ENCODE peak calls at places on chromosomes 1 and 21, in six cellular contexts. X, H, R, O, P and N are unnamed samples. For H3K36me3, the result is how much of the 10 kb centered on the place peaks cover.

GRCh38 chr1:8378981-8379470 is 61.1 kb downstream of the SLC45A1 start:
- DNase-seq in X (no peak), H (peak), R (no peak), O (no peak), P (no peak), N (no peak)

GRCh38 chr21:44871576-44872265 is 1.8 kb downstream of the PTTG1IP start:
- DNase-seq in X (peak), H (peak), R (peak), O (no peak), P (no peak), N (peak)

GRCh38 chr1:21586222-21586621 is 77.0 kb downstream of the ALPL start:
- DNase-seq in X (no peak), H (no peak), R (no peak), O (no peak), P (no peak), N (no peak)

GRCh38 chr21:39374046-39374445 is 25.2 kb upstream of the HMGN1 start:
- DNase-seq in X (no peak), H (no peak), R (no peak), O (no peak), P (no peak), N (no peak)

GRCh38 chr1:183073320-183073719 is 50.1 kb downstream of the LAMC1 start:
- DNase-seq in X (no peak), H (no peak), R (no peak), O (no peak), P (no peak), N (no peak)

GRCh38 chr1:27435566-27436203 is 43.3 kb downstream of the GPR3 start:
- DNase-seq in X (no peak), H (no peak), R (no peak), O (no peak), P (no peak), N (no peak)

GRCh38 chr21:17514124-17514481 is 1.3 kb downstream of the CXADR start:
- DNase-seq in X (peak), H (no peak), R (peak), O (no peak), P (no peak), N (no peak)

GRCh38 chr1:60503216-60503615 is 429.6 kb upstream of the C1orf87 start:
- DNase-seq in X (no peak), H (no peak), R (no peak), O (no peak), P (no peak), N (no peak)

GRCh38 chr1:223811634-223812101 is 34.1 kb downstream of the TP53BP2 start:
- DNase-seq in X (peak), H (no peak), R (no peak), O (no peak), P (peak), N (no peak)

GRCh38 chr21:43697758-43698643 is 20.9 kb upstream of the PDXK start:
- DNase-seq in X (no peak), H (no peak), R (no peak), O (no peak), P (no peak), N (no peak)

GRCh38 chr1:179251675-179252074 is 22.2 kb upstream of the ABL2 start:
- DNase-seq in X (peak), H (no peak), R (peak), O (no peak), P (no peak), N (no peak)

DNA sequence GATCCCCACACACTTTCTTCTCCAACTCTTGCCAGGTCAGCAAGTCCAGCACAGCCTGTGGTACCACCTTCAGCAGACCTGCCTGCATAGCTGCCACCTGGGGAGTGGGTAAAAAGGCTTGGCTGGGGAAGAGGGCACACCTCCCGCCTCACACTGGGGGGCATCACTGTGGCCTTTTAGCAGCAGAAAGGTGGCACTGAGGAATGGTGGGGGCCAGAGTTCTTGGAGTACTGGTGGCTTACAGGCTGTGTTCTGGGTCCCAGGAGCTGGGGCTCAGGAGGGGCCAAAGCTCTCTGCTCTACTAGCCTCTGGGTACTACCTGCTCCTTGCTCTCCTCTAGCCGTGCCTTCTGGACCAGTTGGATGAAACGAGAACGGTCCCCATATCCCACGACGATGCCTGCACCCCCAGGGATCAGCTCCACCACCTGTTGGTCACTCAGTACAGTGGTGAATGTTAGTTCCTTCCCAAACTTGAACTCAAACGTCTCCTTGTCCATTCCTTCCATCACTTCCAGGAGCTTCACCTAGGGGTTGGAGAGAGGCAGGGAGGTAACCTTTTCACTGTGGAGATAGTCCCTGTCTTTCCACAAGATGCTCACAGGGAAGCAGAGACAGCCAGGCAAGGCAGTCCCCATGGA is 6.7 kb downstream of the HECTD3 start:
- DNase-seq in X (no peak), H (no peak), R (no peak), O (no peak), P (no peak), N (no peak)
- H3K36me3 ChIP-seq in X (under half), H (half or more), R (under half), O (half or more), P (under half), N (half or more)

GRCh38 chr1:184827600-184828368 is 73.1 kb upstream of the EDEM3 start:
- DNase-seq in X (no peak), H (no peak), R (no peak), O (no peak), P (no peak), N (no peak)

GRCh38 chr1:184826001-184826400 is 71.3 kb upstream of the EDEM3 start:
- DNase-seq in X (no peak), H (no peak), R (no peak), O (no peak), P (no peak), N (no peak)

GRCh38 chr1:184825571-184825970 is 70.9 kb upstream of the EDEM3 start:
- DNase-seq in X (no peak), H (no peak), R (no peak), O (no peak), P (no peak), N (no peak)

GRCh38 chr1:184824716-184825323 is 70.2 kb upstream of the EDEM3 start:
- DNase-seq in X (no peak), H (no peak), R (no peak), O (no peak), P (no peak), N (no peak)

GRCh38 chr1:184828369-184828717 is 73.7 kb upstream of the EDEM3 start:
- DNase-seq in X (no peak), H (no peak), R (no peak), O (no peak), P (no peak), N (no peak)
- H3K36me3 ChIP-seq in X (under half), H (under half), R (under half), O (under half), P (under half), N (under half)

DNA sequence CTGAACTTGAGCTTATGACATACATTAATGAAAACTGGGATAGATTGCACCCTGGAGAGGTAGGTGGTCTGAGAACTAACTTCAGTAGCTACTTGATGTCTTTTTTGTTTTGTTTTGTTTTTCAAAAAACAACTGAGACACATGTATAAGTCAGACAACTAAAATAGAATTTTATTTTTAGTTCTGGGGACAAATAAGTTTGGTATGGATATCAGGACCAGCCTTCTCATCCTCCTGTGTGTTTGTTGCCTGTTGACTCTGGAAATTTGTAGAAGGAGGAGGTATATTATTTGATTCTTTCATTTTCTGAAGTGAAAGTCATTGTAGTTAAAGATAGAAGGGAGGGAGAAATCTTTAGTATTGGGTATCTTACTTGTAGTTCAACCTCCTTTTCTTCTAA is 41.5 kb downstream of the MTF2 start:
- DNase-seq in X (no peak), H (no peak), R (no peak), O (no peak), P (no peak), N (no peak)
- H3K36me3 ChIP-seq in X (under half), H (under half), R (under half), O (under half), P (under half), N (under half)

DNA sequence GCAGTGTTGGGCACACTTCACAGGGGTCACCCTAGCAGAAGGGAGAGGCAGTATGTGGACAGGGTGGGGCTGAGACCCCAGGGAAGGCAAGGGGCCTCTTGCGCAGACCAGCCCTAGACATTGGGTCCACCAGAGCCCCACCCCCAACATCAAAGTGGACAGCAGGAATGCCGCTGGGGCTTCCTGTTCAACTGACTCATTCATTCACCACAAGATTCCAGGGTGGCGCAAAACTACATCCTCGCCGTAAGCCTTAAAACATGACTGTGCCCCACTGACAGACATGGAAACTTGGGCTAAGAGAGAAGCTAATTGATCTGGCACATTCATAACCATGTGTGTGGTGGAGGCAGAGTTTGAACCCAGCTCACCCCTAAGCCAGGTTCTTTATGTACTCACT is 14.0 kb downstream of the COL16A1 start:
- DNase-seq in X (peak), H (no peak), R (no peak), O (no peak), P (peak), N (no peak)
- H3K36me3 ChIP-seq in X (under half), H (under half), R (under half), O (under half), P (under half), N (under half)

GRCh38 chr1:43451701-43452532 is 1.8 kb downstream of the HYI start:
- DNase-seq in X (no peak), H (no peak), R (no peak), O (no peak), P (no peak), N (no peak)

GRCh38 chr1:43452789-43453441 is 816 bp downstream of the HYI start:
- DNase-seq in X (peak), H (peak), R (peak), O (no peak), P (no peak), N (no peak)

GRCh38 chr1:43455205-43455889 is 1.6 kb upstream of the HYI start:
- DNase-seq in X (no peak), H (no peak), R (no peak), O (no peak), P (no peak), N (peak)

GRCh38 chr1:43454270-43455011 is 710 bp upstream of the HYI start:
- DNase-seq in X (peak), H (peak), R (peak), O (peak), P (peak), N (peak)

DNA sequence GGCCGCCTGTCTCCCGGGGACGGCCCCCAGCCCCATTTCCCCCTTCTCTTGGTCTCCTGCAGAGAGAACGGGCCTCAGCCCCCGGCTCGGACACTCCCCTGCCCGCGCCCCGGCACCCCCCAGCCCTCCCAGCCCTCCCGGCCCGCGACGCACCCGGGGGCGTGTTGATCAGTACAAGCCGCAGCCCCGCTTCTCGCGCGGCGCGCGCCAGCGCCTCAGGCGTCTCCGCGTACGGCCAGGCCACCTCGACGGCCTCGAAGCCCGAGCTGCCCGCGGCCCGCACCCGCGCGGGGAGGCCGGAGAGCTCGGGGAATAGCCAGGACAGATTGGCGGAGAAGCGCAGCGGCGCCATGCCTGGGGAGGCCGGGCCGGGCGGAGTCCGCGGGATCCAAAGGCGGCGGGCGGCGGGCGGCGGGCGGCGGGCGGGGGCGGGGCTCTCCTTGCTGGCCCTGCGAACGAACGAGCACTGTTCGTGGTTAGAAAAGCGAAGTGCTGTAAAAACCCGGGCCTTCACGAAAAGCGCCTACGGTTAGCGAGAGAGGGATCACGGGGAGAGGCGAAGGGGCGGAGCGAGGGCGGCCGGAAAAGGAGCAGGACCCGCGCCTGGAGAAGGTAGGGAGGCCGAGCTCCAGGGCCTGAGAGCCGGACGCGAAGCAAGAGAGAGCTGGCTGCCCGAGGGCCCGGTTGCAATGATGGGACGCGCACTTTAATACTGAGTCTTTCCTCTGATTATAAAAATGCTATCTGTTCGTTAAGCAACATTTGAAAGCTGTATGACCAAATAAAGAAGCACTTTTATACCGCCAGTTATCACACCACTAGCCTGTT is at the start of gene HYI:
- DNase-seq in X (peak), H (peak), R (peak), O (peak), P (peak), N (peak)
- H3K36me3 ChIP-seq in X (under half), H (under half), R (under half), O (under half), P (under half), N (under half)

GRCh38 chr1:43359696-43360095 is 915 bp downstream of the CDC20 start:
- DNase-seq in X (no peak), H (no peak), R (no peak), O (no peak), P (no peak), N (no peak)

GRCh38 chr1:43360616-43361015 is 1.8 kb downstream of the CDC20 start:
- DNase-seq in X (no peak), H (no peak), R (no peak), O (no peak), P (no peak), N (no peak)

GRCh38 chr1:43357251-43357650 is 1.5 kb upstream of the CDC20 start:
- DNase-seq in X (no peak), H (no peak), R (no peak), O (no peak), P (no peak), N (no peak)

GRCh38 chr1:43358121-43358745 is 548 bp upstream of the CDC20 start:
- DNase-seq in X (peak), H (peak), R (no peak), O (no peak), P (peak), N (no peak)

DNA sequence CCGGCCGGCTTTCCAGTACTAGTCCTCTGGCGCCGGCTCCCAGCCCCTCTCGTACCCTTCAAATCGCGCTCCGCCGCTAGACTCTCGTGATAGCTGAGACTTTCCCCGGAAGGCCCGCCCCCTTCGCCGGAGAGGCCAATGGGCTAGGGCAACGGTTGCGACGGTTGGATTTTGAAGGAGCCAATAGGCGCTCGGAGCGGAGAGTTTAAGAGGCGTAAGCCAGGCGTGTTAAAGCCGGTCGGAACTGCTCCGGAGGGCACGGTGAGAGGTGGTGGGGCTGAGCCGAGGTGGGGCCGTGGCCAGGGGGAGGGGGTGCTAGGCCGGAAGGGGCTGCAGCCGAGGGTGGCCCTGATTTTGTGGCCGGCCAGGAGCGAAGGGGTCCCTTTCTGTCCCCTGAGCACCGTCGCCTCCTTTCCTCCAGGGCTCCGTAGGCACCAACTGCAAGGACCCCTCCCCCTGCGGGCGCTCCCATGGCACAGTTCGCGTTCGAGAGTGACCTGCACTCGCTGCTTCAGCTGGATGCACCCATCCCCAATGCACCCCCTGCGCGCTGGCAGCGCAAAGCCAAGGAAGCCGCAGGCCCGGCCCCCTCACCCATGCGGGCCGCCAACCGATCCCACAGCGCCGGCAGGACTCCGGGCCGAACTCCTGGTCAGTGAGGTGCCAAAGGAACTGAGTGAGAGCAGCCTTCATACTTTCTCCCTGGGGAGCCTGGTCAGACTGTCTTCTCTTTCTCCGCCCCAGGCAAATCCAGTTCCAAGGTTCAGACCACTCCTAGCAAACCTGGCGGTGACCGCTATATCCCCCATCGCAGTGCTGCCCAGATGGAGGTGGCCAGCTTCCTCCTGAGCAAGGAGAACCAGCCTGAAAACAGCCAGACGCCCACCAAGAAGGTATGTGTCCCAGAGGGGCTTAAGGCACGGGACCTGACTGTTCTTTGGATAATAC is at the start of gene CDC20:
- DNase-seq in X (peak), H (peak), R (peak), O (peak), P (peak), N (peak)
- H3K36me3 ChIP-seq in X (under half), H (under half), R (under half), O (under half), P (under half), N (under half)

GRCh38 chr1:19189270-19189669 is 20.8 kb downstream of the UBR4 start:
- DNase-seq in X (no peak), H (no peak), R (no peak), O (no peak), P (no peak), N (no peak)
- H3K36me3 ChIP-seq in X (under half), H (half or more), R (under half), O (half or more), P (half or more), N (half or more)

GRCh38 chr1:201984446-201984845 is 2.0 kb downstream of the RNPEP start:
- DNase-seq in X (no peak), H (no peak), R (no peak), O (no peak), P (no peak), N (no peak)

GRCh38 chr1:201989354-201990128 is 7.1 kb downstream of the RNPEP start:
- DNase-seq in X (no peak), H (no peak), R (no peak), O (no peak), P (no peak), N (no peak)

GRCh38 chr1:201985355-201985754 is 2.9 kb downstream of the RNPEP start:
- DNase-seq in X (no peak), H (no peak), R (no peak), O (no peak), P (no peak), N (no peak)

GRCh38 chr1:201990427-201990826 is 8.0 kb downstream of the RNPEP start:
- DNase-seq in X (peak), H (no peak), R (no peak), O (no peak), P (no peak), N (no peak)

DNA sequence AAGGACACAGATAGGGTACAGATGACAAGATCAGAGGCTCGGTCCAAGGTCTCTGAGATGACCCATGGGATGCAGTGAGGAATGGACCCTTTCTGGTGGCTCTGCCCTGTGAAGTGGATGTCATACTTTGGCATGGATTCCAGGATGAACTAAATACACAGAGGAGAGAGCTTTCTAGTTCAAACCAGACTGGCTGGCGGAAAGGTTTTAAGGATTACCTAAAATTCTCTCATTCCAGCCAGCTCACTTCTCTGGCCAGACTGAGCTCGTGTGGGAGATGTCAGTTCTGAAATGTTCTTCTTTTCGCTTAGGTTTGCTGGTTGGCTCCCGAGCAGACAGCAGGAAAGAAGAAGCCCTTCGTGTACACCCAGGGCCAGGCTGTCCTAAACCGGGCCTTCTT is 6.1 kb downstream of the RNPEP start:
- DNase-seq in X (no peak), H (no peak), R (no peak), O (no peak), P (no peak), N (no peak)
- H3K36me3 ChIP-seq in X (under half), H (under half), R (under half), O (under half), P (under half), N (under half)